ENCODE peak calls at places on chromosomes 3 and 15, in six cellular contexts. F is GM19239, I is GM23248, Q is cardiac muscle cell, T is body of pancreas, A is A549. Y is an unnamed sample.

GRCh38 chr3:106114220-106114619 is 245.4 kb upstream of the CBLB start:
- DNase-seq in T (no peak), I (no peak), A (peak), F (no peak), Q (no peak), Y (no peak)

GRCh38 chr3:194561306-194561974 is 71.8 kb downstream of the TMEM44 start:
- DNase-seq in Q (no peak), I (peak), F (no peak), A (peak), T (no peak), Y (no peak)

GRCh38 chr15:38555686-38556334 is 8.8 kb downstream of the RASGRP1 start:
- DNase-seq in F (no peak), I (peak), T (no peak), A (no peak), Q (no peak), Y (no peak)

GRCh38 chr3:64684715-64685261 is 3.0 kb downstream of the ADAMTS9 start:
- DNase-seq in Q (peak), A (no peak), T (peak), F (no peak), I (peak), Y (no peak)

GRCh38 chr3:188037116-188037718 is 116.7 kb upstream of the LPP start:
- DNase-seq in I (peak), F (no peak), A (peak), T (peak), Q (peak), Y (peak)

GRCh38 chr3:45906681-45907220 is 20.4 kb downstream of the CCR9 start:
- DNase-seq in T (no peak), F (no peak), I (peak), Q (peak), A (no peak), Y (no peak)

GRCh38 chr15:101124731-101125558 is 126.9 kb downstream of the CHSY1 start:
- DNase-seq in F (no peak), A (no peak), T (no peak), I (peak), Q (no peak), Y (no peak)

GRCh38 chr3:136925425-136926190 is 32.2 kb upstream of the IL20RB start:
- DNase-seq in Q (no peak), T (no peak), F (no peak), A (no peak), I (peak), Y (no peak)

GRCh38 chr15:33773969-33774368 is 194.3 kb upstream of the CHRM5 start:
- DNase-seq in A (no peak), I (no peak), F (no peak), T (no peak), Q (no peak), Y (no peak)

GRCh38 chr3:122353901-122354401 is 28.9 kb downstream of the CSTA start:
- DNase-seq in T (no peak), Q (no peak), I (no peak), F (no peak), A (no peak), Y (no peak)

Y was measured in NCI-H774.